ENCODE peak calls at places on chromosomes 12 and 14, in four cellular contexts. B is H1, J is K562, W is HepG2. H is an unnamed sample.

GRCh38 chr12:113990548-113991223 is 24.6 kb upstream of the RBM19 start:
- DNase-seq in B (no peak), J (no peak), W (peak), H (no peak)

GRCh38 chr12:74900232-74900631 is 309.4 kb downstream of the KCNC2 start:
- DNase-seq in B (no peak), J (no peak), W (no peak), H (no peak)

GRCh38 chr14:55446833-55447232 is 6.4 kb upstream of the TBPL2 start:
- DNase-seq in B (no peak), J (no peak), W (no peak), H (no peak)

GRCh38 chr12:70549340-70550179 is 87.7 kb downstream of the PTPRB start:
- DNase-seq in B (no peak), J (no peak), W (peak), H (no peak)

GRCh38 chr14:106318700-106319099 is 792.3 kb downstream of the TMEM121 start:
- DNase-seq in B (no peak), J (peak), W (no peak), H (no peak)

GRCh38 chr12:94553875-94554274 is 94.2 kb upstream of the CEP83 start:
- DNase-seq in B (no peak), J (no peak), W (no peak), H (no peak)

GRCh38 chr14:57938533-57938932 is 72.6 kb upstream of the SLC35F4 start:
- DNase-seq in B (no peak), J (no peak), W (no peak), H (no peak)

GRCh38 chr14:64630778-64631177 is 73.4 kb upstream of the PLEKHG3 start:
- DNase-seq in B (no peak), J (no peak), W (no peak), H (no peak)

GRCh38 chr14:72619071-72619710 is 274.7 kb downstream of the DPF3 start:
- DNase-seq in B (peak), J (no peak), W (no peak), H (no peak)

GRCh38 chr12:72230589-72230988 is 41.6 kb upstream of the TRHDE start:
- DNase-seq in B (no peak), J (no peak), W (no peak), H (no peak)

GRCh38 chr12:117760990-117761389 is 207.8 kb downstream of the KSR2 start:
- DNase-seq in B (no peak), J (no peak), W (no peak), H (no peak)

GRCh38 chr14:102789349-102789748 is 12.1 kb downstream of the TRAF3 start:
- DNase-seq in B (no peak), J (no peak), W (no peak), H (no peak)

GRCh38 chr14:67653651-67654280 is 20.7 kb downstream of the VTI1B start:
- DNase-seq in B (no peak), J (no peak), W (no peak), H (no peak)

GRCh38 chr12:127363392-127363791 is 903.6 kb upstream of the TMEM132C start:
- DNase-seq in B (peak), J (no peak), W (no peak), H (no peak)

GRCh38 chr12:4047441-4047840 is 174.2 kb upstream of the PARP11 start:
- DNase-seq in B (peak), J (no peak), W (no peak), H (no peak)

GRCh38 chr14:89956294-89957009 is 725 bp downstream of the TDP1 start:
- DNase-seq in B (no peak), J (no peak), W (peak), H (peak)

GRCh38 chr14:64763801-64764511 is 59.7 kb downstream of the PLEKHG3 start:
- DNase-seq in B (no peak), J (no peak), W (no peak), H (no peak)

GRCh38 chr12:63319936-63320633 is 169.1 kb upstream of the AVPR1A start:
- DNase-seq in B (no peak), J (no peak), W (no peak), H (no peak)

GRCh38 chr12:114858388-114859146 is 174.6 kb upstream of the TBX3 start:
- DNase-seq in B (no peak), J (peak), W (peak), H (no peak)

GRCh38 chr14:77324816-77325745 is 4.2 kb downstream of the GSTZ1 start:
- DNase-seq in B (no peak), J (no peak), W (no peak), H (no peak)

GRCh38 chr12:13196302-13196921 is at the start of gene EMP1:
- DNase-seq in B (no peak), J (no peak), W (peak), H (peak)

GRCh38 chr12:95516757-95517156 is 34.5 kb downstream of the USP44 start:
- DNase-seq in B (no peak), J (peak), W (no peak), H (no peak)

GRCh38 chr14:99549684-99550083 is 54.3 kb downstream of the CCDC85C start:
- DNase-seq in B (no peak), J (no peak), W (peak), H (no peak)

GRCh38 chr12:124491856-124492420 is 75.5 kb downstream of the NCOR2 start:
- DNase-seq in B (no peak), J (no peak), W (no peak), H (no peak)

GRCh38 chr12:52892193-52892852 is 12.6 kb downstream of the KRT8 start:
- DNase-seq in B (no peak), J (no peak), W (no peak), H (no peak)

GRCh38 chr12:70268972-70269371 is 25.7 kb downstream of the CNOT2 start:
- DNase-seq in B (no peak), J (no peak), W (no peak), H (no peak)

GRCh38 chr14:71202881-71203280 is 295.6 kb downstream of the PCNX1 start:
- DNase-seq in B (no peak), J (no peak), W (no peak), H (no peak)

GRCh38 chr14:36604757-36605505 is 22.5 kb upstream of the NKX2-8 start:
- DNase-seq in B (peak), J (peak), W (peak), H (no peak)

GRCh38 chr14:105364100-105364708 is 34.1 kb upstream of the TEX22 start:
- DNase-seq in B (no peak), J (peak), W (no peak), H (no peak)

GRCh38 chr14:35844494-35844893 is 18.4 kb downstream of the BRMS1L start:
- DNase-seq in B (no peak), J (no peak), W (no peak), H (no peak)

GRCh38 chr12:104522985-104523719 is 66.4 kb downstream of the CHST11 start:
- DNase-seq in B (no peak), J (no peak), W (no peak), H (no peak)

GRCh38 chr12:42921741-42922511 is 332.4 kb upstream of the PRICKLE1 start:
- DNase-seq in B (no peak), J (no peak), W (no peak), H (no peak)

GRCh38 chr12:42924482-42924881 is 334.9 kb upstream of the PRICKLE1 start:
- DNase-seq in B (no peak), J (no peak), W (no peak), H (no peak)

GRCh38 chr12:42923564-42923963 is 334.0 kb upstream of the PRICKLE1 start:
- DNase-seq in B (no peak), J (no peak), W (no peak), H (no peak)

GRCh38 chr12:42919691-42920090 is 330.1 kb upstream of the PRICKLE1 start:
- DNase-seq in B (no peak), J (no peak), W (no peak), H (no peak)

DNA sequence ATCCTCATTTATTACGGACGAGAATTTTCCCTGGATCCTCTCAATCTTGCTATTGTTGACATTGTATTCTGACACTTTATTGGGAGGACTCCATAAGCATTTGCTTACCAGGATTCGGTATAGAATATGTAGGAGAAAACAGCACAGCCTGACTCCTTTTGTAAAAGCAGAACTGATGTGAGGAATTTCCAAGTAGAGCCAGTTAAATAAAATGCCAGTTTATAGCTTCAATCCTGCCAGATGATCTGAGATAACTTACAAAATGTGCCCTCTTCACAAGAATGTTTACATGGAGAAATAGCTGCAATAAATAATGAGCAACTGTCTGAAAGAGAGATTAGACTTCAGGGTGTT is 332.9 kb upstream of the PRICKLE1 start:
- DNase-seq in B (no peak), J (no peak), W (no peak), H (no peak)
- H3K9ac ChIP-seq in B (no peak), J (no peak), W (no peak), H (no peak)

GRCh38 chr12:83123039-83123438 is 436.3 kb downstream of the TMTC2 start:
- DNase-seq in B (no peak), J (no peak), W (no peak), H (no peak)
- TF ChIP-seq HDAC2 in B (no peak), J (no peak), W (no peak), H (no peak)

GRCh38 chr14:101459392-101459900 is 101.8 kb upstream of the DIO3 start:
- DNase-seq in B (no peak), J (no peak), W (no peak), H (no peak)
- H3K9ac ChIP-seq in B (no peak), J (no peak), W (no peak), H (no peak)

GRCh38 chr14:95526483-95527391 is 8.1 kb upstream of the GLRX5 start:
- DNase-seq in B (no peak), J (no peak), W (peak), H (no peak)

GRCh38 chr14:95525999-95526398 is 8.9 kb upstream of the GLRX5 start:
- DNase-seq in B (no peak), J (no peak), W (no peak), H (no peak)

GRCh38 chr14:95524706-95525512 is 8.5 kb upstream of the SYNE3 start:
- DNase-seq in B (no peak), J (no peak), W (peak), H (no peak)

GRCh38 chr14:95529242-95529641 is 5.6 kb upstream of the GLRX5 start:
- DNase-seq in B (no peak), J (no peak), W (no peak), H (no peak)

GRCh38 chr14:95527392-95528002 is 7.4 kb upstream of the GLRX5 start:
- DNase-seq in B (no peak), J (no peak), W (peak), H (no peak)
- TF ChIP-seq HDAC2 in B (no peak), J (no peak), W (no peak), H (no peak)

DNA sequence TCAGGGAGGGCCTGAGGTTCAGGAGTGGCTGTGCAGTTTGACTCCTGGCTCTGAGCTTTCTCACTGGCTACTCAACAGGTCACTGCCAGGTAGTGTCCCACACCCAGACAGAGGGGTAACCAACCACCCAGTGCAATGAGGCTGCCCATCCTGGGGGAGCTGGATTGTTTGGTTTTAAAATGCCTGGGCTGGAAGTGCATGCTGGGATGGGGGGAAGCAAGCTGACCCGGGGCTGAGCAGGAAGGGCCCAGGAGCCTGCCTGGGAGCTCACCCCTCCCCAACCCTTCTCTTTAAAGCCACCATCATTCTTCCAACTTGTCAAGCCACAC is 12.6 kb upstream of the ABHD12B start:
- DNase-seq in B (no peak), J (no peak), W (no peak), H (no peak)
- H3K9ac ChIP-seq in B (no peak), J (no peak), W (peak), H (peak)

DNA sequence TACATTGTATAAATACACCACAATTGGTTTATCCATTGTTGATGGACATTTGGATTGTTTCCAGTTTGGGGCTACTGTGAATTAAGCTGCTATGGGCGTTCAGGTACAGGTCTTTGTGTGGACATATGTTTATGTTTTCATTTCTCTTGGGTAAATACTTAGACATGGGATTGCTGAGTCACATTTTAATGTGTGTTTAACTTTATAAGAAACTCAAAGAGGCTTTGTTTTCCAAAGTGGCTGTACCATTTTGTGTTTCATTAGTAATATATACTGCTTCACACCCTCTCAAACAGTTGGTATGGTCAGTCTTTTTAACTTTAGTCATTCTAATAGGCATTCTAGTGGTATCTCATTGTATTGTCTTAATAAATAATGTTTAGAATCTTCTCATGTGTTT is 224.9 kb downstream of the SPTSSA start:
- DNase-seq in B (no peak), J (no peak), W (peak), H (no peak)
- TF ChIP-seq HDAC2 in B (no peak), J (no peak), W (no peak), H (no peak)

H was measured in GM12878.